ENCODE peak calls at places on chromosomes 7 and 10, in four cellular contexts. One of them, this sample, is unnamed.

GRCh38 chr10:86520871-86521619 is 547 bp downstream of the WAPL start:
- DNase-seq in progenitor cell of endocrine pancreas: peak
- DNase-seq in psoas muscle: peak
- DNase-seq in brain microvascular endothelial cell: peak
- DNase-seq in this sample: peak

GRCh38 chr7:82677064-82677463 is 233.5 kb upstream of the CACNA2D1 start:
- DNase-seq in progenitor cell of endocrine pancreas: no peak
- DNase-seq in brain microvascular endothelial cell: no peak
- DNase-seq in psoas muscle: no peak
- DNase-seq in this sample: no peak

GRCh38 chr7:137474627-137475026 is 131.1 kb upstream of the PTN start:
- DNase-seq in brain microvascular endothelial cell: no peak
- DNase-seq in progenitor cell of endocrine pancreas: no peak
- DNase-seq in psoas muscle: no peak
- DNase-seq in this sample: no peak

GRCh38 chr10:11282156-11282555 is 264.5 kb downstream of the CELF2 start:
- DNase-seq in psoas muscle: no peak
- DNase-seq in progenitor cell of endocrine pancreas: no peak
- DNase-seq in brain microvascular endothelial cell: no peak
- DNase-seq in this sample: no peak

GRCh38 chr7:33685488-33685887 is 219.9 kb upstream of the BMPER start:
- DNase-seq in progenitor cell of endocrine pancreas: no peak
- DNase-seq in psoas muscle: no peak
- DNase-seq in brain microvascular endothelial cell: no peak
- DNase-seq in this sample: no peak

GRCh38 chr7:132249591-132249971 is 326.7 kb downstream of the PLXNA4 start:
- DNase-seq in psoas muscle: no peak
- DNase-seq in progenitor cell of endocrine pancreas: no peak
- DNase-seq in brain microvascular endothelial cell: no peak
- DNase-seq in this sample: peak

GRCh38 chr10:46224414-46224682 is 62.4 kb upstream of the ANTXRL start:
- DNase-seq in progenitor cell of endocrine pancreas: no peak
- DNase-seq in psoas muscle: no peak
- DNase-seq in brain microvascular endothelial cell: no peak
- DNase-seq in this sample: no peak

GRCh38 chr7:151889406-151890354 is 12.8 kb upstream of the PRKAG2 start:
- DNase-seq in progenitor cell of endocrine pancreas: no peak
- DNase-seq in psoas muscle: no peak
- DNase-seq in brain microvascular endothelial cell: no peak
- DNase-seq in this sample: no peak

GRCh38 chr7:116732788-116733709 is 61.1 kb downstream of the MET start:
- DNase-seq in brain microvascular endothelial cell: no peak
- DNase-seq in progenitor cell of endocrine pancreas: no peak
- DNase-seq in psoas muscle: no peak
- DNase-seq in this sample: no peak

GRCh38 chr7:100837099-100837836 is 9.9 kb upstream of the EPHB4 start:
- DNase-seq in progenitor cell of endocrine pancreas: peak
- DNase-seq in brain microvascular endothelial cell: peak
- DNase-seq in psoas muscle: peak
- DNase-seq in this sample: peak

GRCh38 chr7:93055543-93056107 is 62.2 kb downstream of the SAMD9 start:
- DNase-seq in brain microvascular endothelial cell: peak
- DNase-seq in psoas muscle: no peak
- DNase-seq in progenitor cell of endocrine pancreas: no peak
- DNase-seq in this sample: peak

GRCh38 chr7:30027065-30027456 is 559 bp upstream of the FKBP14 start:
- DNase-seq in progenitor cell of endocrine pancreas: no peak
- DNase-seq in brain microvascular endothelial cell: peak
- DNase-seq in psoas muscle: no peak
- DNase-seq in this sample: peak

GRCh38 chr7:16071246-16071857 is 350.0 kb downstream of the CRPPA start:
- DNase-seq in psoas muscle: no peak
- DNase-seq in brain microvascular endothelial cell: peak
- DNase-seq in progenitor cell of endocrine pancreas: no peak
- DNase-seq in this sample: peak

GRCh38 chr10:49650724-49651034 is 28.8 kb upstream of the C10orf53 start:
- DNase-seq in brain microvascular endothelial cell: no peak
- DNase-seq in progenitor cell of endocrine pancreas: no peak
- DNase-seq in psoas muscle: no peak
- DNase-seq in this sample: no peak

GRCh38 chr7:78510580-78511188 is 712.1 kb downstream of the PHTF2 start:
- DNase-seq in psoas muscle: no peak
- DNase-seq in brain microvascular endothelial cell: peak
- DNase-seq in progenitor cell of endocrine pancreas: peak
- DNase-seq in this sample: peak

GRCh38 chr10:46079831-46080585 is 33.9 kb upstream of the MSMB start:
- DNase-seq in brain microvascular endothelial cell: no peak
- DNase-seq in psoas muscle: no peak
- DNase-seq in progenitor cell of endocrine pancreas: no peak
- DNase-seq in this sample: no peak

GRCh38 chr7:131159961-131160361 is 167.7 kb upstream of the MKLN1 start:
- DNase-seq in psoas muscle: no peak
- DNase-seq in brain microvascular endothelial cell: peak
- DNase-seq in progenitor cell of endocrine pancreas: no peak
- DNase-seq in this sample: no peak

GRCh38 chr7:155830961-155831806 is 18.9 kb upstream of the SHH start:
- DNase-seq in brain microvascular endothelial cell: no peak
- DNase-seq in progenitor cell of endocrine pancreas: no peak
- DNase-seq in psoas muscle: no peak
- DNase-seq in this sample: no peak

GRCh38 chr10:22002531-22003110 is 909 bp downstream of the DNAJC1 start:
- DNase-seq in progenitor cell of endocrine pancreas: no peak
- DNase-seq in brain microvascular endothelial cell: peak
- DNase-seq in psoas muscle: no peak
- DNase-seq in this sample: peak

GRCh38 chr7:30369879-30370278 is 85.5 kb downstream of the ZNRF2 start:
- DNase-seq in progenitor cell of endocrine pancreas: no peak
- DNase-seq in brain microvascular endothelial cell: no peak
- DNase-seq in psoas muscle: no peak
- DNase-seq in this sample: no peak

GRCh38 chr7:10855583-10855982 is 118.1 kb upstream of the PHF14 start:
- DNase-seq in brain microvascular endothelial cell: no peak
- DNase-seq in psoas muscle: no peak
- DNase-seq in progenitor cell of endocrine pancreas: no peak
- DNase-seq in this sample: no peak

GRCh38 chr10:74738985-74739567 is 87.3 kb upstream of the KAT6B start:
- DNase-seq in psoas muscle: no peak
- DNase-seq in brain microvascular endothelial cell: peak
- DNase-seq in progenitor cell of endocrine pancreas: no peak
- DNase-seq in this sample: peak

GRCh38 chr10:85012305-85012704 is 683.9 kb downstream of the CCSER2 start:
- DNase-seq in brain microvascular endothelial cell: no peak
- DNase-seq in progenitor cell of endocrine pancreas: no peak
- DNase-seq in psoas muscle: no peak
- DNase-seq in this sample: no peak

GRCh38 chr7:80324032-80324431 is 187.8 kb downstream of the GNAT3 start:
- DNase-seq in progenitor cell of endocrine pancreas: no peak
- DNase-seq in psoas muscle: no peak
- DNase-seq in brain microvascular endothelial cell: peak
- DNase-seq in this sample: no peak

GRCh38 chr7:71735961-71736556 is 604.1 kb downstream of the GALNT17 start:
- DNase-seq in brain microvascular endothelial cell: peak
- DNase-seq in psoas muscle: peak
- DNase-seq in progenitor cell of endocrine pancreas: peak
- DNase-seq in this sample: peak

GRCh38 chr10:113177936-113178335 is 227.9 kb downstream of the TCF7L2 start:
- DNase-seq in progenitor cell of endocrine pancreas: no peak
- DNase-seq in psoas muscle: no peak
- DNase-seq in brain microvascular endothelial cell: no peak
- DNase-seq in this sample: no peak

GRCh38 chr7:27948856-27949255 is 208.9 kb downstream of the TAX1BP1 start:
- DNase-seq in psoas muscle: no peak
- DNase-seq in progenitor cell of endocrine pancreas: no peak
- DNase-seq in brain microvascular endothelial cell: no peak
- DNase-seq in this sample: no peak

GRCh38 chr7:131011437-131011752 is 277.4 kb upstream of the KLF14 start:
- DNase-seq in brain microvascular endothelial cell: no peak
- DNase-seq in psoas muscle: peak
- DNase-seq in progenitor cell of endocrine pancreas: no peak
- DNase-seq in this sample: no peak

GRCh38 chr10:70458329-70459060 is 17.0 kb upstream of the NODAL start:
- DNase-seq in brain microvascular endothelial cell: peak
- DNase-seq in progenitor cell of endocrine pancreas: peak
- DNase-seq in psoas muscle: peak
- DNase-seq in this sample: no peak

GRCh38 chr10:14548970-14549369 is 218.2 kb upstream of the FRMD4A start:
- DNase-seq in psoas muscle: no peak
- DNase-seq in progenitor cell of endocrine pancreas: no peak
- DNase-seq in brain microvascular endothelial cell: no peak
- DNase-seq in this sample: no peak

GRCh38 chr10:14548474-14548873 is 217.8 kb upstream of the FRMD4A start:
- DNase-seq in psoas muscle: no peak
- DNase-seq in progenitor cell of endocrine pancreas: no peak
- DNase-seq in brain microvascular endothelial cell: no peak
- DNase-seq in this sample: no peak

GRCh38 chr10:14549496-14549895 is 218.8 kb upstream of the FRMD4A start:
- DNase-seq in psoas muscle: no peak
- DNase-seq in progenitor cell of endocrine pancreas: no peak
- DNase-seq in brain microvascular endothelial cell: peak
- DNase-seq in this sample: no peak

GRCh38 chr10:14545827-14546226 is 215.1 kb upstream of the FRMD4A start:
- DNase-seq in progenitor cell of endocrine pancreas: no peak
- DNase-seq in psoas muscle: no peak
- DNase-seq in brain microvascular endothelial cell: peak
- DNase-seq in this sample: no peak

DNA sequence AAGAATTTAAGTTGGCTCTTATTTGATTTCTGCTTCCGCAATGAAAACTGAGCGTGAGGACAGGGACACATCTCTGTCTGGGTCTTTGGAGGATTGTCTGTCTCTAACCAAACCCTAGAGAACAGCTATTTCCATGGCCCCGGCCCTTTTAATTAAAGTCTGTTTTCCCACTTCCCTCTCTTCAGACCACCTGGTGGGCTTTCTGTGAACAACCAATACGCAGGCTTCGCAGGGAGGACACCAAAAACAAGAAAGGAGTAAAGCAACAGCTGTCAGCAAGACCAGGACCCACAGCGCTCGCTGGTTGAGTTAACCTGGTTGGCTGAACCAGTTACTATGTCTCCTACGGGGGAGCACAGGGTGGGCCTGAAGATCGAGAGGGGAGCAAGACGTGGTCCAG is 217.1 kb upstream of the FRMD4A start:
- DNase-seq in brain microvascular endothelial cell: no peak
- DNase-seq in progenitor cell of endocrine pancreas: no peak
- DNase-seq in psoas muscle: no peak
- DNase-seq in this sample: no peak
- TF ChIP-seq CTCF in brain microvascular endothelial cell: peak
- TF ChIP-seq CTCF in progenitor cell of endocrine pancreas: peak
- TF ChIP-seq CTCF in psoas muscle: no peak
- TF ChIP-seq CTCF in this sample: no peak

DNA sequence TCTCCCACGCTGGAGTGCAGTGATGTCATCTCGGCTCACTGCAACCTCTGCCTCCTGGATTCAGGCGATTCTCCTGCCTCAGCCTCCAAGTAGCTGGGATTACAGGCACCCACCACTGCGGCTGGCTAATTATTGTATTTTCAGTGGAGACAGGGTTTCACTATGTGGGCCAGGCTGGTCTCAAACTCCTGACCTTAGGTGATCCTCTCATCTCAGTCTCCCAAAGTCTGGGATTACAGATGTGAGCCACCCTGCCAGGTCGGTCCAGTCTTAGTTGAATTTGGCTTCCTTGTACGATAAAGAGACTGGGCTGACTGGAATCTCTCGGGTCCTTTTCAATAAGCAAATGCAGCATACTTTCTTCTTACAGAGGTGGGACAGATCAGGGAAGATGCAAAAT is 91.6 kb upstream of the KLF6 start:
- DNase-seq in psoas muscle: no peak
- DNase-seq in progenitor cell of endocrine pancreas: no peak
- DNase-seq in brain microvascular endothelial cell: no peak
- DNase-seq in this sample: no peak
- TF ChIP-seq CTCF in psoas muscle: no peak
- TF ChIP-seq CTCF in progenitor cell of endocrine pancreas: no peak
- TF ChIP-seq CTCF in brain microvascular endothelial cell: no peak
- TF ChIP-seq CTCF in this sample: no peak

GRCh38 chr7:23072043-23072442 is 33.5 kb upstream of the KLHL7 start:
- DNase-seq in progenitor cell of endocrine pancreas: no peak
- DNase-seq in brain microvascular endothelial cell: no peak
- DNase-seq in psoas muscle: no peak
- DNase-seq in this sample: no peak
- TF ChIP-seq CTCF in progenitor cell of endocrine pancreas: no peak
- TF ChIP-seq CTCF in brain microvascular endothelial cell: peak
- TF ChIP-seq CTCF in psoas muscle: no peak
- TF ChIP-seq CTCF in this sample: no peak

GRCh38 chr10:80472234-80473095 is 18.4 kb downstream of the TSPAN14 start:
- DNase-seq in brain microvascular endothelial cell: peak
- DNase-seq in progenitor cell of endocrine pancreas: no peak
- DNase-seq in psoas muscle: no peak
- DNase-seq in this sample: peak
- TF ChIP-seq CTCF in brain microvascular endothelial cell: peak
- TF ChIP-seq CTCF in progenitor cell of endocrine pancreas: no peak
- TF ChIP-seq CTCF in psoas muscle: no peak
- TF ChIP-seq CTCF in this sample: no peak

DNA sequence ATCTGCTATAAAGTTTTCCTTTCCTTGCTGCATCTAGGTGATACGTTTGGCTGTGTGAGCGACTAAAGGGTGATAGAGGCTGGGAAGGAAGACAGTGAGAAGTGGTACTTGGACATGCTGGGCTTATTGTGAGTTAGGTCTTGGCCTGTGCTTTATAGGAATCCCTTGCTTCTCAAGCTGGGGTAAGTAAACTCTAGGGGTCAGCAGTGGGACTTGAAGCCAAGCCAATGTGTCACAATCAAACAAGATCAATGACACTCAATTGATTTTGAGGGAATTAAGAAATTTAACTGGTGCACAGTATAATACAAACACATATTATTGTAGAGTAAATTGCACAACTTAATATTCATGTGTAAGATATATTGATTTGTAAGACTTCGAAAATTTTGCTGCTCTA is 155.8 kb upstream of the AOAH start:
- DNase-seq in progenitor cell of endocrine pancreas: no peak
- DNase-seq in psoas muscle: no peak
- DNase-seq in brain microvascular endothelial cell: no peak
- DNase-seq in this sample: no peak
- TF ChIP-seq CTCF in progenitor cell of endocrine pancreas: peak
- TF ChIP-seq CTCF in psoas muscle: no peak
- TF ChIP-seq CTCF in brain microvascular endothelial cell: no peak
- TF ChIP-seq CTCF in this sample: no peak

DNA sequence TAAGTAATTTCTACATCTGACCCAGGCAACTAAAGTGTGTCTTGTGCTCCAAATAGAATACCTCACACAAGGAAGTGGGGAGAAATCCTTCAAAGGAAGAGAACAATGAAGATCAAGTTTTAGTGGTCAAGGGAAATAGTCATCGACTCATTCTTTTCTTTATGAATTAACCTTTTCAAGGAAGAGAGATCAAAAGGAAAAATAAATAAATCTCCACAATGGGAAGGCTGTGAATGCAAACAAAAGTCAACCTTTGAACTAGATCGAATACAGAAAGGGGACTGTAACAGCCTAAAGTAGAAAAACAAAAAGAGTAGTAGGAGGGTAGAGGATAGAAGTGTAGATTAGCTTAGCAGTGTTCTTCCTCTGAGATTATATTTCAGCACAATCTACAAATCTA is 274.6 kb upstream of the COBL start:
- DNase-seq in psoas muscle: no peak
- DNase-seq in brain microvascular endothelial cell: no peak
- DNase-seq in progenitor cell of endocrine pancreas: no peak
- DNase-seq in this sample: no peak
- TF ChIP-seq CTCF in psoas muscle: no peak
- TF ChIP-seq CTCF in brain microvascular endothelial cell: no peak
- TF ChIP-seq CTCF in progenitor cell of endocrine pancreas: no peak
- TF ChIP-seq CTCF in this sample: no peak

GRCh38 chr7:1912472-1913289 is 242.6 kb downstream of the ELFN1 start:
- DNase-seq in psoas muscle: peak
- DNase-seq in brain microvascular endothelial cell: peak
- DNase-seq in progenitor cell of endocrine pancreas: no peak
- DNase-seq in this sample: no peak
- TF ChIP-seq CTCF in psoas muscle: no peak
- TF ChIP-seq CTCF in brain microvascular endothelial cell: peak
- TF ChIP-seq CTCF in progenitor cell of endocrine pancreas: no peak
- TF ChIP-seq CTCF in this sample: no peak

This sample was measured in GM13977.